ENCODE peak calls at places on chromosomes 6 and 20, in nine cellular contexts. V is GM03348; E is EL; L is psoas muscle; K is activated T-helper 1 cell treated with anti-CD3 and anti-CD28 coated beads, Interleukin-2, amount 50 U/mL, for 16 hours; M is NCI-H2081; R is neuronal stem cell; H is RKO; W is T-helper 2 cell. T is an unnamed sample.

GRCh38 chr6:45930419-45931059 is 85.1 kb downstream of the CLIC5 start:
- DNase-seq in E (peak), R (peak), H (peak), V (peak), W (peak), L (peak), K (peak), M (peak), T (peak)

GRCh38 chr6:137258170-137258569 is 39.0 kb upstream of the IFNGR1 start:
- DNase-seq in K (no peak), H (no peak), M (no peak), L (no peak), R (no peak), V (no peak), E (no peak), W (no peak), T (no peak)

GRCh38 chr6:158057213-158057987 is 75.7 kb downstream of the SYNJ2 start:
- DNase-seq in R (no peak), W (peak), H (peak), E (peak), M (no peak), L (no peak), K (no peak), V (peak), T (peak)

GRCh38 chr6:25883536-25883935 is 9.5 kb upstream of the SLC17A3 start:
- DNase-seq in M (no peak), L (no peak), H (peak), W (no peak), E (peak), K (no peak), R (no peak), V (no peak), T (no peak)

GRCh38 chr6:169976301-169977081 is 225.1 kb downstream of the ERMARD start:
- DNase-seq in H (peak), K (no peak), L (no peak), W (no peak), V (no peak), E (no peak), M (no peak), R (no peak), T (peak)

GRCh38 chr20:1491891-1492642 is 847 bp upstream of the SIRPB2 start:
- DNase-seq in K (no peak), W (no peak), R (no peak), V (no peak), L (no peak), H (no peak), M (no peak), E (no peak), T (no peak)

GRCh38 chr6:135853986-135854385 is 2.5 kb downstream of the PDE7B start:
- DNase-seq in K (no peak), H (no peak), W (no peak), V (no peak), M (no peak), E (no peak), L (no peak), R (no peak), T (no peak)

GRCh38 chr20:50193851-50194830 is 3.5 kb downstream of the CEBPB start:
- DNase-seq in R (no peak), L (peak), V (peak), M (no peak), K (no peak), W (no peak), H (no peak), E (peak), T (peak)

GRCh38 chr6:128095362-128095761 is 194.5 kb upstream of the THEMIS start:
- DNase-seq in W (no peak), K (no peak), E (no peak), R (no peak), V (no peak), L (no peak), H (no peak), M (no peak), T (no peak)

GRCh38 chr6:118869894-118870665 is 23.9 kb upstream of the ASF1A start:
- DNase-seq in V (no peak), K (no peak), W (no peak), H (no peak), L (no peak), M (no peak), E (peak), R (no peak), T (no peak)

GRCh38 chr6:122322824-122323223 is 76.6 kb upstream of the HSF2 start:
- DNase-seq in W (no peak), R (no peak), H (no peak), M (peak), V (no peak), K (no peak), L (no peak), E (peak), T (peak)

GRCh38 chr6:15089569-15090144 is 156.2 kb upstream of the JARID2 start:
- DNase-seq in K (no peak), H (no peak), M (peak), E (no peak), W (no peak), V (no peak), R (no peak), L (no peak), T (no peak)

GRCh38 chr6:108442770-108443520 is 117.8 kb upstream of the FOXO3 start:
- DNase-seq in R (no peak), L (no peak), M (no peak), E (no peak), W (no peak), K (no peak), H (no peak), V (no peak), T (no peak)

T was measured in mammary epithelial cell.